ENCODE peak calls at places on chromosome 6, in seven cellular contexts. Q is stomach, S is IMR-90, N is uterus, F is A549, U is heart left ventricle, K is prostate gland. H is an unnamed sample.
A peak's percentile ranks its signal among the peaks of the same experiment; 100 is the strongest.

GRCh38 chr6:34757687-34758274 is 476 bp downstream of the SNRPC start:
- DNase-seq in Q (no peak), S (no peak), N (no peak), F (no peak), U (no peak), K (no peak), H (no peak)

GRCh38 chr6:129498950-129499870 is 210.8 kb downstream of the ARHGAP18 start:
- DNase-seq in Q (no peak), S (peak; percentile 61), N (no peak), F (peak; percentile 20), U (no peak), K (peak; percentile 36), H (no peak)

GRCh38 chr6:88985901-88986300 is 22.5 kb upstream of the RNGTT start:
- DNase-seq in Q (no peak), S (no peak), N (no peak), F (no peak), U (no peak), K (no peak), H (no peak)

GRCh38 chr6:125512621-125513020 is 210.9 kb upstream of the HDDC2 start:
- DNase-seq in Q (no peak), S (no peak), N (no peak), F (no peak), U (no peak), K (no peak), H (no peak)

GRCh38 chr6:32148722-32149576 is 2.8 kb downstream of the PRRT1 start:
- DNase-seq in Q (peak; percentile 86), S (no peak), N (no peak), F (no peak), U (peak; percentile 78), K (peak; percentile 34), H (peak; percentile 64)

GRCh38 chr6:125910518-125910917 is 46.1 kb upstream of the HINT3 start:
- DNase-seq in Q (no peak), S (peak; percentile 76), N (no peak), F (no peak), U (no peak), K (no peak), H (no peak)

GRCh38 chr6:142378138-142378875 is 76.5 kb downstream of the ADGRG6 start:
- DNase-seq in Q (no peak), S (peak; percentile 89), N (no peak), F (no peak), U (no peak), K (no peak), H (no peak)

GRCh38 chr6:79369026-79369425 is 134.5 kb upstream of the HMGN3 start:
- DNase-seq in Q (no peak), S (no peak), N (no peak), F (no peak), U (no peak), K (no peak), H (no peak)

GRCh38 chr6:134074151-134074712 is 21.8 kb upstream of the SLC2A12 start:
- DNase-seq in Q (no peak), S (no peak), N (no peak), F (no peak), U (no peak), K (no peak), H (no peak)

GRCh38 chr6:35583893-35584688 is 71.4 kb upstream of the TULP1 start:
- DNase-seq in Q (peak; percentile 73), S (peak; percentile 77), N (peak; percentile 87), F (no peak), U (no peak), K (peak; percentile 81), H (peak; percentile 72)

GRCh38 chr6:25842526-25842925 is 10.7 kb upstream of the SLC17A1 start:
- DNase-seq in Q (no peak), S (no peak), N (no peak), F (no peak), U (no peak), K (no peak), H (no peak)

GRCh38 chr6:16067568-16067967 is 61.3 kb upstream of the MYLIP start:
- DNase-seq in Q (no peak), S (no peak), N (no peak), F (no peak), U (no peak), K (no peak), H (no peak)

GRCh38 chr6:35213824-35214756 is at the start of gene SCUBE3:
- DNase-seq in Q (peak; percentile 29), S (peak; percentile 42), N (no peak), F (peak; percentile 31), U (peak; percentile 61), K (no peak), H (no peak)

GRCh38 chr6:14207493-14207892 is 89.9 kb downstream of the CD83 start:
- DNase-seq in Q (no peak), S (no peak), N (no peak), F (no peak), U (no peak), K (no peak), H (no peak)

GRCh38 chr6:10954590-10955010 is 67.7 kb downstream of the SYCP2L start:
- DNase-seq in Q (peak; percentile 75), S (peak; percentile 77), N (peak; percentile 23), F (peak; percentile 30), U (peak; percentile 84), K (peak; percentile 48), H (peak; percentile 63)

DNA sequence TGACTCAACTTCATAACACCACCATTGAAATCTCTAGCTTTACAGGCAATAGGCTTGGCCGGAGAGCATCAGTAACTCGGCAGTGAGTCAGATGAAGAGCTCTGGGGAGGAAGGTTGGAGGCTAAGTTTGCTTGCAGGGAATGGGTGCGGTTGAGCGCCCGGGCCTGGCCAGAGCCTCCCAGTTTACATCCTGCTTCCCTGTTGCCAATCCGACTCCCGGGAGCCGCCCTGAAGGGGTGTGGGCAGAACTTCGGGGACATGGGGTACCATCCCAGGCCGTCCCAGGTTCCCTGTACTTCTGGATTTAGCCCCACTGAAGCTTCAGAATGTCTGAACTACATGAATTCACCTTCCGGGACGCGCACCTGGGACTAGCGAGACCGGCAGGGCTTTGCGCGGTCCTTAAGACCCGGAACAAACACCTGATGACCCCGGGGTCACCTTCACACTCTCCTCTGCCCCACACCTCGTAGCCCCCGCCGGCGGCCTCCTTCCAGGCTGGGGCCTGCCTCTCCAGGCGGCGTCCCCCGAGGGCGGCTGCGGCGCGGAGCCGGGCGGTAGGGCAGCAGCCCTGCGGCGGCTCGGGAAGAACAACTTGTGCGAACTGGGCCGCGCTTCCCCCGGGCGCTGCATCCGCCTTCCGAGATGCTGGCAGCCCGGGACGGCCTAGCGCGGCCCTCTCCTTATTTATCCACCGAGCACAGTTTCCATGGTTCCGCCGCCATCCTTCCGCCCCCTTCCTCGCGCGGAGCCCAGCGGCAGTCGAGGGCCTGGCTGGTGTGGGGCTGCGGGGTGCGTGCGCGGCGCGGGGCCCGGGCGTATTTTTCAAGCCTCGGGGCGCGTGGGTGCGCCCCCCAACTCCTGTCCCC is 56.6 kb upstream of the RREB1 start:
- DNase-seq in Q (peak; percentile 75), S (peak; percentile 82), N (peak; percentile 21), F (no peak), U (peak; percentile 79), K (peak; percentile 21), H (peak; percentile 65)
- TF ChIP-seq POLR2A in Q (no peak), S (no peak), N (no peak), F (no peak), U (no peak), K (no peak), H (peak; percentile 52)

DNA sequence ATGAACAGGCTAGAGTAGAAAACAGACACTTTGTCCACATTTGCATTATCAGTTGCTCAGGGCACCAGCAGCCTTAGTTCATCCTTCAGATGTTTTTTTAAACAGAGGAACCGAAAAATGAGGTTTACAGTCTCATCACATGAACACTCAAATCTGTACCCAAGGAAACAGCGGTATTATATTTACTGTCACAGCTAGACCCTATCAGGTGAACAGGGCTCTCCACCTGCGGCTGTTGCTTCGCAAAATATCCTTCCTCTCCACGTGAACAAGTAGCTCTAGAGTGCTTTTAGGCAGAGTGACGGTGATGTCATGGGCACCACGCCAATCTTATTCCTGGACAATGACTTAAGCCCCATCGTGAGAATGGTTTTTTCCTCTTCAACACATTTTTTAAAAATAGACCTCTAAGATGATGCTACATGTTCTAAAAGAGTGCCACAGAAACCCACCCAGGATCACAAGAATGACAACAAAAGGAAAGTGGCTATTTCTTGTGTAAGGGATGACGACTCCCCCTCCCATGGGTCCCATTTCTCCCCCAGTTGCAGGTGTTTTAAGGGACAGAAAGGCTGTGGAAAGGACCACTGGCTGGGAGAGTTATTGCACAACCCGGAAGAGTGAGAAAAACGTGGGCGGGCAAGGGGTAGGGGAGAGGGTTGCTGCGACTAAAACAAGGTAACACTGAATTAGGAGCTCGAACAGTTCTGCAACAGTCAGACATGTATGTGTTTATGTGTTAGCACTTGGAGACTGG is 77.7 kb downstream of the EFHC1 start:
- DNase-seq in Q (no peak), S (peak; percentile 58), N (peak; percentile 65), F (no peak), U (no peak), K (no peak), H (no peak)
- H3K4me3 ChIP-seq in Q (no peak overlapping the region), S (no peak overlapping the region), N (no peak overlapping the region), F (no peak overlapping the region), U (no peak overlapping the region), K (no peak overlapping the region), H (no peak overlapping the region)

DNA sequence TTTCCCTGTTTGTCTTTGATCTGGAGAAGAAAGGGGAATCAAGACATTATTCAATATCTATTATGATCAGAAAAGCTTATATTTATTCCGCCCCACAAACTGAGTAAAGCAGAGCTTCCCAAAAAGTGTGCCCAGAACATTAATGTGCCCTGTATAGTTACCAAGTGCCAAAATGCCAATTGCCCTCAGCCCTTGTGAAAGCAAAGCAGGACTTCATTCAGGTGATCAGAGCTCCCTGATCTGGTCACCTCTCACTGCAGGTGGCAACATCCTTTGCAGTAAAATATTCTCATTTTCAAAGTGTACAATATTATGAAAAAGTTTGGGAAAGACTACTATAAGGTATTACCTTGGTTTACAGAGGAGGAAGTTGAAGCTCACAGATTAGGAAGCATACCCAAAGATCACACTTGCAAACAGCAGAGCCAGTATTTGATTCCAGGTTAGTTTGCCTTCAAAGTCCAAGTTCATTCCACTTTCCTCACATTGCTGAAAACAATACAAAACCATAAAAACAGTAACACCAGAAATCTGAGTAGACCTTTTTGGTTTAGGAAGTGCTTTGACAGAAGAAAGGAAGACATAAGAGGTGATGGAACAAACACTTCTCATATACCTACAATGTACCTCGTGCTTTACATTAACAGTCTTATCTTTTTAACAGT is 19.6 kb upstream of the GCLC start:
- DNase-seq in Q (no peak), S (no peak), N (no peak), F (no peak), U (no peak), K (no peak), H (no peak)
- H3K4me1 ChIP-seq in Q (no peaks in the 10 kb centered on the region), S (no peaks in the 10 kb centered on the region), N (no peaks in the 10 kb centered on the region), F (no peaks in the 10 kb centered on the region), U (no peaks in the 10 kb centered on the region), K (no peaks in the 10 kb centered on the region), H (no peaks in the 10 kb centered on the region)

GRCh38 chr6:108946695-108947094 is 98.5 kb downstream of the ARMC2 start:
- DNase-seq in Q (no peak), S (peak; percentile 34), N (peak; percentile 50), F (no peak), U (no peak), K (no peak), H (no peak)
- TF ChIP-seq POLR2A in Q (no peak), S (no peak), N (no peak), F (no peak), U (no peak), K (no peak), H (no peak)